ENCODE peak calls at places on chromosomes 4 and X, in five cellular contexts. F, G, K, X and Y are unnamed samples. For H3K36me3, the result is how much of the 10 kb centered on the place peaks cover.

GRCh38 chr4:162610116-162610515 is 446.3 kb upstream of the FSTL5 start:
- DNase-seq in F (no peak), G (no peak), K (no peak), X (no peak), Y (no peak)

GRCh38 chr4:106690487-106690886 is 321.9 kb upstream of the GIMD1 start:
- DNase-seq in F (no peak), G (no peak), K (peak), X (no peak), Y (no peak)

GRCh38 chrX:151155234-151155633 is 21.1 kb upstream of the GPR50 start:
- DNase-seq in F (no peak), G (no peak), K (no peak), X (no peak), Y (no peak)

GRCh38 chr4:156774422-156774821 is 197.2 kb downstream of the PDGFC start:
- DNase-seq in F (no peak), G (no peak), K (no peak), X (no peak), Y (no peak)

GRCh38 chr4:75834772-75835154 is 67.5 kb downstream of the PPEF2 start:
- DNase-seq in F (no peak), G (no peak), K (no peak), X (no peak), Y (no peak)

GRCh38 chrX:19875051-19875432 is 12.4 kb downstream of the SH3KBP1 start:
- DNase-seq in F (no peak), G (no peak), K (no peak), X (peak), Y (no peak)

GRCh38 chrX:128020701-128021100 is 31.5 kb downstream of the ACTRT1 start:
- DNase-seq in F (no peak), G (no peak), K (peak), X (no peak), Y (no peak)

GRCh38 chrX:53263597-53264094 is 17.7 kb downstream of the IQSEC2 start:
- DNase-seq in F (no peak), G (no peak), K (peak), X (peak), Y (no peak)

GRCh38 chrX:149630681-149631292 is 805 bp downstream of the TMEM185A start:
- DNase-seq in F (peak), G (no peak), K (peak), X (no peak), Y (no peak)

GRCh38 chr4:13160906-13161305 is 323.2 kb downstream of the RAB28 start:
- DNase-seq in F (no peak), G (no peak), K (no peak), X (no peak), Y (no peak)

GRCh38 chrX:74923942-74924448 is 1.3 kb downstream of the NEXMIF start:
- DNase-seq in F (peak), G (no peak), K (no peak), X (no peak), Y (peak)

GRCh38 chrX:54357414-54358377 is at the start of gene WNK3:
- DNase-seq in F (peak), G (no peak), K (peak), X (no peak), Y (peak)

GRCh38 chr4:99013402-99013843 is 17.9 kb downstream of the METAP1 start:
- DNase-seq in F (no peak), G (no peak), K (no peak), X (no peak), Y (no peak)

GRCh38 chrX:153643431-153644351 is 3.3 kb upstream of the DUSP9 start:
- DNase-seq in F (peak), G (no peak), K (no peak), X (no peak), Y (no peak)

GRCh38 chrX:106935175-106935574 is 15.0 kb downstream of the CLDN2 start:
- DNase-seq in F (no peak), G (no peak), K (peak), X (no peak), Y (no peak)

GRCh38 chrX:49172280-49172780 is 632 bp downstream of the PLP2 start:
- DNase-seq in F (peak), G (no peak), K (peak), X (no peak), Y (no peak)

GRCh38 chr4:186765138-186765537 is 41.5 kb upstream of the FAT1 start:
- DNase-seq in F (no peak), G (no peak), K (no peak), X (peak), Y (no peak)

GRCh38 chrX:49230500-49231232 is 2.5 kb downstream of the CACNA1F start:
- DNase-seq in F (no peak), G (no peak), K (no peak), X (no peak), Y (no peak)

DNA sequence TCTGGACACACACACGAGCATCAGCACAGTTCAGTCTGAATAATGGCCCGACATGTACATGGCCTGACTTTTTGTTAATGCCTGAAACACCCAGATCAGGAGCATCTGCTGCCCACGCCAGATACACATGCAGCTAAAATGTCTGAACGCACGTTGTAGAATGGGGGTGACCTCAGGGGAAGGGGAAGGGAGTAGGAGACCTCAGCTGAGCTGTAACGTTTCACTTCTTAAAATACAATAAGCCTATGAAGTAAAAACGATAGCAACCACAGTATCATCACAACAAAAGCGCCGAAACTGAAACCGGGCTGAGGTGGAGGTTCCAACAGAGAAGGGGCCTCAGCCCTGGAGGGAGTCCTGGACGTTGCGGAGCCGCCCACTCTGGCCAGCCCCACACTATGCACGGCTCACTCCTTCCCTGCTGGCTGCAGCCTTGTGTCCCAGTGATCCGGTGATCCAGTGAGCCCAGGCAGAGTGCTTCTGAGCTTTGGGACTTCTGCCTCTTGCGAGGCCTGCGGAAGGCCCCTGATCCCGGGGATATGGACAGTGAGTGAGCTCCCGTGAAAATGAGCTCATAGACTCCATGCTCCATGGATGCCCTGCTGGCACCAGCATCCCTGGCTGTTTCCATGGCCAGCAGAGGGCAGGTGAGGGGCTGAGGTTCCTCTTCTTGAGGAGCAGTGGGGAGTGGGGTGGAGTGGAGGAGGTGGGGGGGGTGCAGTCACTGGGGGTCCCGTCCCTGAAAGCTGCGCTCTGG is 52.0 kb downstream of the HMX1 start:
- DNase-seq in F (peak), G (no peak), K (no peak), X (no peak), Y (no peak)
- H3K9ac ChIP-seq in F (no peak), G (no peak), K (no peak), X (no peak), Y (no peak)

GRCh38 chr4:2910409-2910808 is 52.8 kb downstream of the NOP14 start:
- DNase-seq in F (no peak), G (no peak), K (no peak), X (no peak), Y (no peak)
- H3K36me3 ChIP-seq in F (half or more), G (under half), K (half or more), X (under half), Y (under half)

GRCh38 chrX:8731579-8732395 is at the start of gene ANOS1:
- DNase-seq in F (peak), G (no peak), K (peak), X (no peak), Y (no peak)
- TF ChIP-seq POLR2AphosphoS5 in F (no peak), G (no peak), K (no peak), X (no peak), Y (no peak)

GRCh38 chr4:153519677-153520076 is 53.5 kb downstream of the TMEM131L start:
- DNase-seq in F (no peak), G (no peak), K (no peak), X (no peak), Y (no peak)
- H3K9ac ChIP-seq in F (no peak), G (no peak), K (no peak), X (no peak), Y (no peak)

DNA sequence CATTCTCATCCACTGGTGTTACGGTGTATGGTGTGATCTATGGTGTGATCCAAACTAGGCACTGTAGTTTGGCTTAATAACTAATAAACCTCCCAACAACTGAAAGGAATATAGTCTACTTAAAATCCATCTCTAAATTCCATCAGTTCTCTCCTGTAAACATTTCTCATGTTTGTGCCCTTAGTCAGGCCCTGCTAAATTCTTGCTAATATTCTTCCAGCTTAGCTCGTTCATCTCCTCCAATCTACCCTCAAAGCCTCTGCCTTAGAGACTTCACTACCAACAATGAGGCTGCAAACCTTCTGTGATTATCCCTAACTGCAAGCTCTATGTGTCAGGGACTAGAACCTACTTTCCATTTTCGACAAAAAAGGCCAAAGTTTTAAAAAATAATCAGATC is 28.1 kb downstream of the ZAR1 start:
- DNase-seq in F (no peak), G (no peak), K (no peak), X (no peak), Y (no peak)
- H3K36me3 ChIP-seq in F (half or more), G (under half), K (under half), X (under half), Y (under half)

GRCh38 chrX:320126-320783 is 1.7 kb upstream of the GTPBP6 start:
- DNase-seq in F (no peak), G (no peak), K (peak), X (no peak), Y (no peak)
- TF ChIP-seq POLR2AphosphoS5 in F (no peak), G (no peak), K (no peak), X (no peak), Y (no peak)

DNA sequence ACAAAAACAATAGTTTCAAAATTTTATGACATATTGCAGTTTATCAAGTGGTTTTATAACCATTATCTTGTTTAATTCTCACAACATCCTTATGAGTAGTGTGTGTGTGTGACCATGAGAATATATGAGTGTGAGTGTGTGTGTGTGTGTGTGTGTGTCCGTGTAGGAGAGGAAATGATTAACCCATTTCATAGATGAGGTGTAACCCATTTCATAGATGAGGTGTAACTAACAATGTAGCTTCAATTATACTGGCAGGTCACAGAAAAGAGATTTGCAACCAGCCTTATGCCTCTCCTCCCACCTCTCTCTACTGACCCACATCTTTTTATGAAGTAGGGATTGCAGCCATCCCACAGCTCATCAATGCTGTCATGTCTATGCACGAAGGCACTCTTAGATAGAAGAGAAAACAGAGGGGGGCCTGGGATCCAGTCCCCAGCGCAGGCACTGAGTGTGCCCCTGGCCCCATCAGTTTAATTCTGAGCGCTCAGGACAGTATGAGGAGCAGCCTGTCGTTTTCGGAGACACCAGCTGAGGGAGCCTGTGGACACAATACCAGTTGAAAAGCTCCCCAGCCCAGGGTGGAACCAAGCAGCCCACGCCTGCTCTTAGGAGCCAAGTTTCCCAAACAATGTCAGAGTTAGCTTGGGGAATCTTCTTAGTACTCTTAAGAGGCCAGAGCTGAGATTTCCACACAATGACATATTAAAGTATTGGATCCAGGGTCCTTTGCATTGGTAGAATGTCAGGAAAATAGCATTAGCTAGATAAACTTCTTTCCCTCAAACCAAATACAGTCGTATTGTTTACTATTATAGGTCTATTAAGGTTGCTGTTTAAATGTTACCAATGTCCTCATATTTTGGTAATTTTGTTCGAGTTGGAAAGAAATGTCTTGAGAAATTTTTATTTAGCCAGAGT is 88.6 kb downstream of the PALLD start:
- DNase-seq in F (peak), G (no peak), K (peak), X (peak), Y (no peak)
- H3K9ac ChIP-seq in F (peak), G (no peak), K (no peak), X (peak), Y (no peak)